ENCODE peak calls at places on chromosomes 3 and 15, in six cellular contexts. N is breast epithelium; V is fibroblast of lung; M is Peyer's patch; R is effector memory CD4-positive, alpha-beta T cell; B is spleen. K is an unnamed sample.
A peak's percentile ranks its signal among the peaks of the same experiment; 100 is the strongest.

GRCh38 chr15:39310633-39311032 is 270.2 kb upstream of the THBS1 start:
- DNase-seq in N (no peak), V (no peak), M (no peak), R (no peak), B (no peak), K (no peak)

GRCh38 chr3:134377896-134378295 is 3.6 kb upstream of the AMOTL2 start:
- DNase-seq in N (no peak), V (no peak), M (no peak), R (no peak), B (peak; percentile 11), K (no peak)

GRCh38 chr3:194267744-194268658 is 83.1 kb downstream of the CPN2 start:
- DNase-seq in N (peak; percentile 15), V (peak; percentile 79), M (no peak), R (no peak), B (peak; percentile 70), K (peak; percentile 67)

GRCh38 chr3:10771486-10772225 is 44.4 kb upstream of the SLC6A11 start:
- DNase-seq in N (no peak), V (no peak), M (no peak), R (no peak), B (no peak), K (no peak)

GRCh38 chr15:95567686-95568085 is 762.8 kb upstream of the NR2F2 start:
- DNase-seq in N (no peak), V (peak; percentile 69), M (no peak), R (no peak), B (no peak), K (no peak)

GRCh38 chr3:186746008-186746407 is 28.8 kb downstream of the KNG1 start:
- DNase-seq in N (no peak), V (peak; percentile 75), M (peak; percentile 76), R (no peak), B (no peak), K (peak; percentile 34)

GRCh38 chr3:184641430-184641829 is 70.4 kb downstream of the MAGEF1 start:
- DNase-seq in N (no peak), V (no peak), M (no peak), R (no peak), B (no peak), K (no peak)

GRCh38 chr3:4720316-4721075 is 227.3 kb downstream of the ITPR1 start:
- DNase-seq in N (peak; percentile 79), V (peak; percentile 94), M (no peak), R (no peak), B (no peak), K (peak; percentile 85)

GRCh38 chr3:72492240-72492639 is 356.0 kb downstream of the SHQ1 start:
- DNase-seq in N (peak; percentile 95), V (peak; percentile 98), M (no peak), R (no peak), B (no peak), K (peak; percentile 85)

GRCh38 chr15:38876211-38876610 is 311.6 kb upstream of the RASGRP1 start:
- DNase-seq in N (no peak), V (no peak), M (no peak), R (no peak), B (no peak), K (no peak)

GRCh38 chr3:100002599-100003350 is 111.5 kb downstream of the FILIP1L start:
- DNase-seq in N (peak; percentile 34), V (peak; percentile 100), M (no peak), R (no peak), B (no peak), K (no peak)

GRCh38 chr3:185655426-185656320 is 69.6 kb downstream of the SENP2 start:
- DNase-seq in N (no peak), V (no peak), M (no peak), R (no peak), B (no peak), K (no peak)
- H3K36me3 ChIP-seq in N (no peaks in the 10 kb centered on the region), V (peaks cover 21% of the 10 kb centered on the region), M (peaks cover 29% of the 10 kb centered on the region), R (no peaks in the 10 kb centered on the region), B (no peaks in the 10 kb centered on the region), K (no peaks in the 10 kb centered on the region)

GRCh38 chr3:56917337-56917697 is 115.6 kb upstream of the ARHGEF3 start:
- DNase-seq in N (no peak), V (no peak), M (no peak), R (no peak), B (no peak), K (no peak)

GRCh38 chr3:56914646-56915045 is 112.9 kb upstream of the ARHGEF3 start:
- DNase-seq in N (no peak), V (no peak), M (no peak), R (no peak), B (no peak), K (no peak)

GRCh38 chr3:56917740-56918568 is 116.2 kb upstream of the ARHGEF3 start:
- DNase-seq in N (no peak), V (no peak), M (no peak), R (no peak), B (no peak), K (no peak)

GRCh38 chr3:56916697-56917336 is 115.1 kb upstream of the ARHGEF3 start:
- DNase-seq in N (no peak), V (no peak), M (no peak), R (no peak), B (no peak), K (no peak)

DNA sequence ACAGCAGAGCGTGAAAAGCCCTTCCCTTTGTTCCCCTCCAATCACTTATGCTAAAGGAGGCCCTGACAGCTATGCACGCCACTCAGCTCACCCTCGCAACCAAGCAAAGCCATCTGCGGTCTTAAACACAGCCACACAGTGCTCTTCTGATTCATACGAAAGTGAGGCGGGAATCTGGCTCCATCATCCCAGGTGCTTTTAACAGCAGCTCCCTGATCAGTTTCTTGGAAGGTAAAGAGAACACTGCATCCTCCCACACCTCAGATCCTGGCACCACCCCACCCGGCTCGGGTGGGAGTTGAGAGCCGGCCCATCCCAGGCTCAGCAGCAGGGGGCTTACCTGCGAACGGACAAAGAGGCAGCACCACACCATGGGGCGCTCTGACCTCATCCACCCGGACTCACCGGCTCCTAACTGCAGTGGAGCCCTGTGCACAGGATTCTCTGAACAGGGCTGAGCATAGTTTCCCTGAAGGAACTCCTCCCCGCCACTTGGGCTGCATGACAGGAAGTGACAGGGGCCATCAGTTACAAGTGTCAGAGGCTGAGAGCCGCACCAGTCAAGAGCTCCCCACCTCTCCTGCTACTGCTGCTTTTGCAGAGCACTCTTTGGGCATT is 114.3 kb upstream of the ARHGEF3 start:
- DNase-seq in N (no peak), V (no peak), M (no peak), R (peak; percentile 60), B (peak; percentile 88), K (no peak)
- H3K27ac ChIP-seq in N (no peak overlapping the region), V (no peak overlapping the region), M (peak overlapping the region; percentile 55), R (peak overlapping the region; percentile 83), B (peak overlapping the region; percentile 76), K (no peak overlapping the region)

DNA sequence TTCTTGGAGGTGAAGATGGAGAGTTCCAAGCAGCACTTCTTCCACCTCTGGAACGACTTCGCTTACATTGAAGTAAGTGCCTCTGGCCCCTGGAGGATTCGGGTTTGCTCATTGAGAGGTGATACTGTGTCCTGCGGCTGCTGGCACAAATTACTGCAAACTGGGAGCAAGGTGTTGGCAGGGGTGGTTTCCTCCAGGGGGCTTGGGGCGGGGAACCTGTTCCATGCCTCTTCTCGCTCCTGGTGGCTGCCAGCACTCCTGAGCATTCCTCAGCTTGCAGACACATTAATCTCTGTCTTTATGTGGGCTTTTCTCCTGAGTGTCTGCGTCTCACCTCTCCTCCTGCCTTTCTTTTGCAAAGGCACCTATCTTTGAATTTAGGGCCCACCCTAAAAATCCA is 47.4 kb downstream of the MESD start:
- DNase-seq in N (no peak), V (no peak), M (no peak), R (no peak), B (no peak), K (peak; percentile 31)
- H3K36me3 ChIP-seq in N (no peaks in the 10 kb centered on the region), V (peaks cover 30% of the 10 kb centered on the region), M (peaks cover 15% of the 10 kb centered on the region), R (peaks cover 40% of the 10 kb centered on the region), B (peaks cover 60% of the 10 kb centered on the region), K (peaks cover 49% of the 10 kb centered on the region)

GRCh38 chr3:78844307-78844706 is 923.5 kb downstream of the ROBO1 start:
- DNase-seq in N (no peak), V (no peak), M (no peak), R (no peak), B (no peak), K (no peak)
- H3K27ac ChIP-seq in N (no peak overlapping the region), V (no peak overlapping the region), M (no peak overlapping the region), R (no peak overlapping the region), B (no peak overlapping the region), K (no peak overlapping the region)

GRCh38 chr3:138078096-138078495 is 37.3 kb downstream of the DZIP1L start:
- DNase-seq in N (no peak), V (peak; percentile 71), M (no peak), R (no peak), B (no peak), K (no peak)

GRCh38 chr3:138070006-138070405 is 45.4 kb downstream of the DZIP1L start:
- DNase-seq in N (no peak), V (no peak), M (no peak), R (no peak), B (no peak), K (no peak)

GRCh38 chr3:138068046-138068445 is 47.4 kb downstream of the DZIP1L start:
- DNase-seq in N (no peak), V (no peak), M (no peak), R (no peak), B (no peak), K (no peak)

GRCh38 chr3:138068579-138069174 is 46.7 kb downstream of the DZIP1L start:
- DNase-seq in N (peak; percentile 56), V (peak; percentile 64), M (peak; percentile 73), R (peak; percentile 16), B (peak; percentile 94), K (peak; percentile 82)

GRCh38 chr3:138072816-138073215 is 42.6 kb downstream of the DZIP1L start:
- DNase-seq in N (no peak), V (no peak), M (no peak), R (no peak), B (no peak), K (no peak)
- H3K36me3 ChIP-seq in N (no peaks in the 10 kb centered on the region), V (peaks cover 5% of the 10 kb centered on the region), M (peaks cover 5% of the 10 kb centered on the region), R (no peaks in the 10 kb centered on the region), B (no peaks in the 10 kb centered on the region), K (peaks cover 25% of the 10 kb centered on the region)

GRCh38 chr3:135556184-135556583 is 409.3 kb upstream of the PPP2R3A start:
- DNase-seq in N (no peak), V (no peak), M (no peak), R (no peak), B (no peak), K (no peak)
- H3K27ac ChIP-seq in N (no peak overlapping the region), V (no peak overlapping the region), M (no peak overlapping the region), R (no peak overlapping the region), B (no peak overlapping the region), K (no peak overlapping the region)

GRCh38 chr3:41419809-41420208 is 220.5 kb downstream of the CTNNB1 start:
- DNase-seq in N (no peak), V (no peak), M (no peak), R (no peak), B (no peak), K (no peak)

GRCh38 chr3:41418961-41419691 is 219.8 kb downstream of the CTNNB1 start:
- DNase-seq in N (no peak), V (peak; percentile 66), M (no peak), R (no peak), B (no peak), K (no peak)

DNA sequence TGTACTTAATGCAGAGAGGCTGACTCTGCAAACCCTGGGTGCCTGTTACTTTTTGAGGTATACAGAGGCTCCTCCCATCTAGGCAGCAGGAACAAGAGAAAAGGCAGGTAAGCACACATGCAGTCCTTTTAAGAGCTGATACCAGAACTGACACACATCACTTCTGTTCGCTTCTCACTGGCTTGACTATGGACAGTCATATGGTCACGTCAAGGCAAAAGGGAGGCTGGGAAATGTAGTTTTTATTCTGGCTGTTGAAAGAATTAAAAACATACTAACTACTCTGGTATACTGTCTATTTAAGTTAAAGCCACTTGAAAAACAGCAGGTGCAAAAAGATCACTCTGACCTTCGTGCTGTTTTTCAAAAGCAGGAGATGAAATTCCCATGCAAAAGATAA is 218.3 kb downstream of the CTNNB1 start:
- DNase-seq in N (no peak), V (no peak), M (no peak), R (no peak), B (no peak), K (no peak)
- H3K36me3 ChIP-seq in N (no peaks in the 10 kb centered on the region), V (no peaks in the 10 kb centered on the region), M (no peaks in the 10 kb centered on the region), R (no peaks in the 10 kb centered on the region), B (no peaks in the 10 kb centered on the region), K (no peaks in the 10 kb centered on the region)

K was measured in tibial artery.